ENCODE peak calls at places on chromosome 13, in five cellular contexts. One of them, this sample, is unnamed. For H3K9me3, the result is how much of the 10 kb centered on the place peaks cover.

GRCh38 chr13:104869501-104869900 is 1666.0 kb downstream of the EFNB2 start:
- DNase-seq in A549: no peak
- DNase-seq in cardiac muscle cell: no peak
- DNase-seq in adrenal gland: no peak
- DNase-seq in lower lobe of right lung: no peak
- DNase-seq in this sample: no peak

GRCh38 chr13:47499358-47500150 is 501.5 kb downstream of the SUCLA2 start:
- DNase-seq in A549: no peak
- DNase-seq in cardiac muscle cell: no peak
- DNase-seq in adrenal gland: no peak
- DNase-seq in lower lobe of right lung: no peak
- DNase-seq in this sample: no peak

GRCh38 chr13:40123962-40124647 is 468.6 kb downstream of the COG6 start:
- DNase-seq in A549: no peak
- DNase-seq in cardiac muscle cell: no peak
- DNase-seq in adrenal gland: no peak
- DNase-seq in lower lobe of right lung: no peak
- DNase-seq in this sample: no peak

GRCh38 chr13:79508224-79508961 is 27.4 kb downstream of the NDFIP2 start:
- DNase-seq in A549: no peak
- DNase-seq in cardiac muscle cell: no peak
- DNase-seq in adrenal gland: no peak
- DNase-seq in lower lobe of right lung: no peak
- DNase-seq in this sample: no peak

GRCh38 chr13:62887046-62887445 is 1471.4 kb upstream of the PCDH20 start:
- DNase-seq in A549: no peak
- DNase-seq in cardiac muscle cell: no peak
- DNase-seq in adrenal gland: no peak
- DNase-seq in lower lobe of right lung: no peak
- DNase-seq in this sample: peak

GRCh38 chr13:84651288-84651687 is 769.0 kb upstream of the SLITRK1 start:
- DNase-seq in A549: no peak
- DNase-seq in cardiac muscle cell: no peak
- DNase-seq in adrenal gland: no peak
- DNase-seq in lower lobe of right lung: no peak
- DNase-seq in this sample: no peak

GRCh38 chr13:48302920-48303330 is 626 bp upstream of the RB1 start:
- DNase-seq in A549: no peak
- DNase-seq in cardiac muscle cell: no peak
- DNase-seq in adrenal gland: peak
- DNase-seq in lower lobe of right lung: no peak
- DNase-seq in this sample: no peak

GRCh38 chr13:113729329-113730019 is 29.6 kb upstream of the TMEM255B start:
- DNase-seq in A549: peak
- DNase-seq in cardiac muscle cell: no peak
- DNase-seq in adrenal gland: peak
- DNase-seq in lower lobe of right lung: peak
- DNase-seq in this sample: peak

GRCh38 chr13:99916366-99917103 is 55.0 kb downstream of the ZIC5 start:
- DNase-seq in A549: peak
- DNase-seq in cardiac muscle cell: peak
- DNase-seq in adrenal gland: no peak
- DNase-seq in lower lobe of right lung: no peak
- DNase-seq in this sample: no peak

GRCh38 chr13:67238277-67238859 is 8.2 kb upstream of the PCDH9 start:
- DNase-seq in A549: no peak
- DNase-seq in cardiac muscle cell: peak
- DNase-seq in adrenal gland: no peak
- DNase-seq in lower lobe of right lung: no peak
- DNase-seq in this sample: no peak

GRCh38 chr13:20969182-20969581 is 66.6 kb upstream of the XPO4 start:
- DNase-seq in A549: peak
- DNase-seq in cardiac muscle cell: no peak
- DNase-seq in adrenal gland: no peak
- DNase-seq in lower lobe of right lung: no peak
- DNase-seq in this sample: no peak

GRCh38 chr13:56201834-56202233 is 938.9 kb upstream of the PRR20A start:
- DNase-seq in A549: no peak
- DNase-seq in cardiac muscle cell: no peak
- DNase-seq in adrenal gland: no peak
- DNase-seq in lower lobe of right lung: no peak
- DNase-seq in this sample: no peak

GRCh38 chr13:72149701-72150100 is 282.7 kb upstream of the DACH1 start:
- DNase-seq in A549: no peak
- DNase-seq in cardiac muscle cell: no peak
- DNase-seq in adrenal gland: no peak
- DNase-seq in lower lobe of right lung: no peak
- DNase-seq in this sample: no peak

GRCh38 chr13:94595006-94595942 is 678 bp downstream of the TGDS start:
- DNase-seq in A549: no peak
- DNase-seq in cardiac muscle cell: peak
- DNase-seq in adrenal gland: peak
- DNase-seq in lower lobe of right lung: no peak
- DNase-seq in this sample: no peak

GRCh38 chr13:34151885-34152284 is 333.9 kb downstream of the RFC3 start:
- DNase-seq in A549: no peak
- DNase-seq in cardiac muscle cell: no peak
- DNase-seq in adrenal gland: no peak
- DNase-seq in lower lobe of right lung: no peak
- DNase-seq in this sample: no peak

GRCh38 chr13:77724092-77724491 is 26.6 kb downstream of the SLAIN1 start:
- DNase-seq in A549: no peak
- DNase-seq in cardiac muscle cell: no peak
- DNase-seq in adrenal gland: no peak
- DNase-seq in lower lobe of right lung: no peak
- DNase-seq in this sample: no peak

GRCh38 chr13:78595819-78596700 is 7.3 kb downstream of the POU4F1 start:
- DNase-seq in A549: peak
- DNase-seq in cardiac muscle cell: peak
- DNase-seq in adrenal gland: no peak
- DNase-seq in lower lobe of right lung: no peak
- DNase-seq in this sample: peak

GRCh38 chr13:49476529-49476928 is 19.2 kb upstream of the PHF11 start:
- DNase-seq in A549: no peak
- DNase-seq in cardiac muscle cell: no peak
- DNase-seq in adrenal gland: no peak
- DNase-seq in lower lobe of right lung: no peak
- DNase-seq in this sample: no peak

GRCh38 chr13:32600891-32601290 is 14.6 kb downstream of the PDS5B start:
- DNase-seq in A549: no peak
- DNase-seq in cardiac muscle cell: no peak
- DNase-seq in adrenal gland: no peak
- DNase-seq in lower lobe of right lung: no peak
- DNase-seq in this sample: no peak

GRCh38 chr13:58461217-58461616 is 829.7 kb downstream of the PCDH17 start:
- DNase-seq in A549: no peak
- DNase-seq in cardiac muscle cell: no peak
- DNase-seq in adrenal gland: no peak
- DNase-seq in lower lobe of right lung: no peak
- DNase-seq in this sample: no peak

GRCh38 chr13:46321494-46322225 is 65.4 kb downstream of the RUBCNL start:
- DNase-seq in A549: peak
- DNase-seq in cardiac muscle cell: peak
- DNase-seq in adrenal gland: peak
- DNase-seq in lower lobe of right lung: peak
- DNase-seq in this sample: peak

GRCh38 chr13:76226941-76227340 is 590.8 kb downstream of the LMO7 start:
- DNase-seq in A549: no peak
- DNase-seq in cardiac muscle cell: no peak
- DNase-seq in adrenal gland: no peak
- DNase-seq in lower lobe of right lung: no peak
- DNase-seq in this sample: no peak

GRCh38 chr13:102402292-102402691 is 444 bp upstream of the FGF14 start:
- DNase-seq in A549: no peak
- DNase-seq in cardiac muscle cell: peak
- DNase-seq in adrenal gland: no peak
- DNase-seq in lower lobe of right lung: no peak
- DNase-seq in this sample: peak

GRCh38 chr13:92346046-92346445 is 880.6 kb upstream of the GPC6 start:
- DNase-seq in A549: no peak
- DNase-seq in cardiac muscle cell: peak
- DNase-seq in adrenal gland: no peak
- DNase-seq in lower lobe of right lung: no peak
- DNase-seq in this sample: no peak

GRCh38 chr13:35714096-35714495 is 237.6 kb upstream of the MAB21L1 start:
- DNase-seq in A549: no peak
- DNase-seq in cardiac muscle cell: no peak
- DNase-seq in adrenal gland: no peak
- DNase-seq in lower lobe of right lung: no peak
- DNase-seq in this sample: no peak

GRCh38 chr13:105428816-105429215 is 1106.6 kb downstream of the EFNB2 start:
- DNase-seq in A549: no peak
- DNase-seq in cardiac muscle cell: no peak
- DNase-seq in adrenal gland: no peak
- DNase-seq in lower lobe of right lung: no peak
- DNase-seq in this sample: no peak

GRCh38 chr13:103203750-103204330 is 137.6 kb upstream of the SLC10A2 start:
- DNase-seq in A549: no peak
- DNase-seq in cardiac muscle cell: no peak
- DNase-seq in adrenal gland: no peak
- DNase-seq in lower lobe of right lung: no peak
- DNase-seq in this sample: no peak

GRCh38 chr13:78875792-78876580 is 217.0 kb upstream of the OBI1 start:
- DNase-seq in A549: no peak
- DNase-seq in cardiac muscle cell: no peak
- DNase-seq in adrenal gland: no peak
- DNase-seq in lower lobe of right lung: no peak
- DNase-seq in this sample: no peak

GRCh38 chr13:41554626-41555386 is 97.5 kb downstream of the RGCC start:
- DNase-seq in A549: no peak
- DNase-seq in cardiac muscle cell: no peak
- DNase-seq in adrenal gland: no peak
- DNase-seq in lower lobe of right lung: no peak
- DNase-seq in this sample: no peak

GRCh38 chr13:100984349-100984748 is 309.8 kb upstream of the TMTC4 start:
- DNase-seq in A549: no peak
- DNase-seq in cardiac muscle cell: no peak
- DNase-seq in adrenal gland: no peak
- DNase-seq in lower lobe of right lung: no peak
- DNase-seq in this sample: no peak

GRCh38 chr13:113947321-113948033 is 26.4 kb downstream of the C13orf46 start:
- DNase-seq in A549: peak
- DNase-seq in cardiac muscle cell: no peak
- DNase-seq in adrenal gland: peak
- DNase-seq in lower lobe of right lung: no peak
- DNase-seq in this sample: peak

GRCh38 chr13:55652657-55653056 is 1488.1 kb upstream of the PRR20A start:
- DNase-seq in A549: no peak
- DNase-seq in cardiac muscle cell: no peak
- DNase-seq in adrenal gland: no peak
- DNase-seq in lower lobe of right lung: no peak
- DNase-seq in this sample: no peak

GRCh38 chr13:80341771-80342271 is 895 bp upstream of the SPRY2 start:
- DNase-seq in A549: peak
- DNase-seq in cardiac muscle cell: peak
- DNase-seq in adrenal gland: peak
- DNase-seq in lower lobe of right lung: peak
- DNase-seq in this sample: peak

GRCh38 chr13:74487091-74487722 is 353.0 kb upstream of the KLF12 start:
- DNase-seq in A549: no peak
- DNase-seq in cardiac muscle cell: no peak
- DNase-seq in adrenal gland: no peak
- DNase-seq in lower lobe of right lung: no peak
- DNase-seq in this sample: no peak

GRCh38 chr13:31968473-31968872 is 63.1 kb upstream of the FRY start:
- DNase-seq in A549: no peak
- DNase-seq in cardiac muscle cell: no peak
- DNase-seq in adrenal gland: no peak
- DNase-seq in lower lobe of right lung: no peak
- DNase-seq in this sample: no peak

GRCh38 chr13:32259116-32259515 is 56.0 kb downstream of the ZAR1L start:
- DNase-seq in A549: peak
- DNase-seq in cardiac muscle cell: no peak
- DNase-seq in adrenal gland: no peak
- DNase-seq in lower lobe of right lung: no peak
- DNase-seq in this sample: no peak

GRCh38 chr13:35789335-35790166 is 313.1 kb upstream of the MAB21L1 start:
- DNase-seq in A549: peak
- DNase-seq in cardiac muscle cell: peak
- DNase-seq in adrenal gland: no peak
- DNase-seq in lower lobe of right lung: no peak
- DNase-seq in this sample: no peak

GRCh38 chr13:99929866-99930265 is 41.7 kb downstream of the ZIC5 start:
- DNase-seq in A549: no peak
- DNase-seq in cardiac muscle cell: no peak
- DNase-seq in adrenal gland: no peak
- DNase-seq in lower lobe of right lung: no peak
- DNase-seq in this sample: no peak

GRCh38 chr13:51980918-51981317 is 30.3 kb downstream of the ATP7B start:
- DNase-seq in A549: no peak
- DNase-seq in cardiac muscle cell: no peak
- DNase-seq in adrenal gland: no peak
- DNase-seq in lower lobe of right lung: no peak
- DNase-seq in this sample: no peak
- H3K4me3 ChIP-seq in A549: no peak
- H3K4me3 ChIP-seq in cardiac muscle cell: no peak
- H3K4me3 ChIP-seq in adrenal gland: no peak
- H3K4me3 ChIP-seq in lower lobe of right lung: no peak
- H3K4me3 ChIP-seq in this sample: no peak

GRCh38 chr13:27927444-27928352 is 7.9 kb downstream of the PDX1 start:
- DNase-seq in A549: no peak
- DNase-seq in cardiac muscle cell: no peak
- DNase-seq in adrenal gland: no peak
- DNase-seq in lower lobe of right lung: no peak
- DNase-seq in this sample: no peak
- H3K9me3 ChIP-seq in A549: under half
- H3K9me3 ChIP-seq in cardiac muscle cell: under half
- H3K9me3 ChIP-seq in adrenal gland: under half
- H3K9me3 ChIP-seq in lower lobe of right lung: under half
- H3K9me3 ChIP-seq in this sample: under half

GRCh38 chr13:110562696-110563462 is 1.4 kb upstream of the RAB20 start:
- DNase-seq in A549: no peak
- DNase-seq in cardiac muscle cell: no peak
- DNase-seq in adrenal gland: peak
- DNase-seq in lower lobe of right lung: no peak
- DNase-seq in this sample: peak
- H3K4me3 ChIP-seq in A549: peak
- H3K4me3 ChIP-seq in cardiac muscle cell: peak
- H3K4me3 ChIP-seq in adrenal gland: peak
- H3K4me3 ChIP-seq in lower lobe of right lung: peak
- H3K4me3 ChIP-seq in this sample: no peak

DNA sequence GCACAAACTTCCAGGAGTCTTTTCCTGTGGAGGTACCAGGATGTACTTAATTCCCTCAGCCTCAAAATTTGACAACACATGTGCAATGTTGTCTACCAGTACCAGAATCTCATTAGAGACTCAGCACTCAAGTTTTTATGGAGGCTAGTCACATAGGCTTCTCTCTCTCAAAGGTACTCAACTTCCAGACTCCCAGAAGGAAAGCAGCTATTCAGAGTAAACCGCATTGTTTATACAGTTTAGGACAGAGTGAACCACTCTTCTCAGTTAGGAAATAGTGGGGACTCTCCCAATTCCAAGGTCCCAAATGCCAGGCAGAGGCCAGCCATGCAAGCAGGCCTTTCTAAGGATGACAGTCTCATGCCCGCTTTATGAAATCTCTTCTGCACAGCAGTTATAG is 8.5 kb upstream of the C1QTNF9B start:
- DNase-seq in A549: no peak
- DNase-seq in cardiac muscle cell: no peak
- DNase-seq in adrenal gland: no peak
- DNase-seq in lower lobe of right lung: no peak
- DNase-seq in this sample: no peak
- H3K9me3 ChIP-seq in A549: under half
- H3K9me3 ChIP-seq in cardiac muscle cell: under half
- H3K9me3 ChIP-seq in adrenal gland: under half
- H3K9me3 ChIP-seq in lower lobe of right lung: under half
- H3K9me3 ChIP-seq in this sample: under half